ENCODE peak calls at places on chromosome X, in eight cellular contexts. Q is AG10803; S is astrocyte; I is LoVo; P is NCI-H748 treated with DMSO at 0.1 percent for 48 hours; F is stimulated activated CD8-positive, alpha-beta memory T cell treated with anti-CD3 and anti-CD28 coated beads, Interleukin-12 subunit alpha, Interleukin-12 subunit beta, amount 100 ng/mL, for 4 hours; W is AG20443; G is NCI-H2171 treated with DMSO at 0.1 percent for 48 hours. J is an unnamed sample.

GRCh38 chrX:132488092-132488749 is 617 bp downstream of the MBNL3 start:
- DNase-seq in W (peak), I (peak), S (peak), G (peak), Q (peak), P (no peak), F (no peak), J (no peak)

GRCh38 chrX:26908218-26908617 is 554.9 kb downstream of the PPP4R3C start:
- DNase-seq in G (no peak), I (no peak), P (no peak), S (no peak), F (no peak), Q (no peak), W (no peak), J (no peak)

GRCh38 chrX:22392176-22392814 is 119.6 kb downstream of the CBLL2 start:
- DNase-seq in I (no peak), F (no peak), Q (no peak), P (no peak), W (peak), S (peak), G (no peak), J (peak)

GRCh38 chrX:135923353-135923752 is 29.8 kb downstream of the SAGE1 start:
- DNase-seq in I (peak), Q (no peak), S (no peak), P (peak), F (no peak), G (no peak), W (no peak), J (no peak)

GRCh38 chrX:132716006-132716405 is 227.2 kb upstream of the MBNL3 start:
- DNase-seq in S (no peak), G (no peak), Q (no peak), I (no peak), P (no peak), W (no peak), F (no peak), J (peak)

GRCh38 chrX:151701071-151701470 is 5.8 kb downstream of the PRRG3 start:
- DNase-seq in I (no peak), P (no peak), F (no peak), S (no peak), W (no peak), Q (no peak), G (no peak), J (no peak)

GRCh38 chrX:113514906-113515305 is 674.3 kb upstream of the AMOT start:
- DNase-seq in W (no peak), Q (no peak), I (no peak), S (no peak), G (no peak), F (no peak), P (no peak), J (no peak)

GRCh38 chrX:139850968-139851367 is 81.9 kb downstream of the ATP11C start:
- DNase-seq in Q (no peak), G (no peak), W (no peak), P (no peak), F (no peak), S (no peak), I (no peak), J (peak)

GRCh38 chrX:6989858-6990257 is 157.7 kb upstream of the STS start:
- DNase-seq in G (no peak), I (no peak), P (no peak), Q (no peak), S (no peak), W (no peak), F (no peak), J (no peak)

GRCh38 chrX:140918398-140919043 is 83.9 kb upstream of the SPANXB1 start:
- DNase-seq in S (peak), P (peak), G (peak), Q (peak), W (peak), F (no peak), I (peak), J (no peak)

GRCh38 chrX:115038406-115038805 is 21.0 kb upstream of the IL13RA2 start:
- DNase-seq in F (no peak), I (no peak), S (peak), Q (peak), P (no peak), G (no peak), W (peak), J (no peak)

GRCh38 chrX:14832151-14832550 is 40.7 kb downstream of the FANCB start:
- DNase-seq in F (no peak), W (peak), P (no peak), G (no peak), S (peak), I (no peak), Q (peak), J (peak)

GRCh38 chrX:54044877-54045328 is 630 bp upstream of the PHF8 start:
- DNase-seq in W (no peak), S (no peak), G (no peak), I (no peak), P (no peak), F (no peak), Q (no peak), J (peak)

GRCh38 chrX:111372065-111372464 is 39.9 kb downstream of the DCX start:
- DNase-seq in G (no peak), W (no peak), Q (no peak), F (no peak), S (no peak), P (peak), I (no peak), J (no peak)

J was measured in osteoblast.